ENCODE peak calls at places on chromosomes 16 and 17, in eight cellular contexts. K is PC-9; Q is central memory CD4-positive, alpha-beta T cell; C is NCI-H1092; F is CD4-positive, alpha-beta T cell; L is A549; D is ascending aorta; V is activated naive CD8-positive, alpha-beta T cell treated with anti-CD3 and anti-CD28 coated beads for 36 hours. O is an unnamed sample.

GRCh38 chr17:42928714-42929496 is 28.3 kb downstream of the G6PC1 start:
- DNase-seq in K (peak; percentile 57), Q (no peak), C (peak; percentile 36), F (no peak), L (peak; percentile 93), D (peak; percentile 80), V (peak; percentile 41), O (peak; percentile 18)

GRCh38 chr17:46813920-46814319 is 4.6 kb downstream of the WNT3 start:
- DNase-seq in K (no peak), Q (no peak), C (no peak), F (no peak), L (no peak), D (no peak), V (no peak), O (no peak)

GRCh38 chr17:76124582-76125390 is 16.3 kb downstream of the FOXJ1 start:
- DNase-seq in K (no peak), Q (no peak), C (no peak), F (no peak), L (peak; percentile 66), D (no peak), V (no peak), O (no peak)

GRCh38 chr17:56929362-56929969 is 15.6 kb upstream of the TRIM25 start:
- DNase-seq in K (no peak), Q (no peak), C (no peak), F (no peak), L (peak; percentile 47), D (no peak), V (no peak), O (no peak)

GRCh38 chr17:55585629-55586028 is 74.4 kb upstream of the SMIM36 start:
- DNase-seq in K (no peak), Q (no peak), C (no peak), F (no peak), L (no peak), D (no peak), V (no peak), O (no peak)

GRCh38 chr16:14146445-14146844 is 75.3 kb downstream of the MRTFB start:
- DNase-seq in K (no peak), Q (no peak), C (no peak), F (no peak), L (no peak), D (no peak), V (no peak), O (no peak)

GRCh38 chr17:76273435-76273921 is 8.3 kb downstream of the UBALD2 start:
- DNase-seq in K (no peak), Q (no peak), C (no peak), F (no peak), L (no peak), D (no peak), V (no peak), O (no peak)

GRCh38 chr16:83935005-83935857 is 17.8 kb upstream of the OSGIN1 start:
- DNase-seq in K (no peak), Q (no peak), C (no peak), F (no peak), L (no peak), D (no peak), V (no peak), O (peak; percentile 14)

GRCh38 chr16:55421225-55421624 is 57.8 kb upstream of the MMP2 start:
- DNase-seq in K (no peak), Q (no peak), C (no peak), F (no peak), L (no peak), D (no peak), V (no peak), O (no peak)

GRCh38 chr16:70588565-70588964 is 57.8 kb upstream of the IL34 start:
- DNase-seq in K (no peak), Q (no peak), C (no peak), F (no peak), L (no peak), D (no peak), V (no peak), O (no peak)

GRCh38 chr17:59046192-59046591 is 60.5 kb downstream of the TRIM37 start:
- DNase-seq in K (no peak), Q (no peak), C (no peak), F (no peak), L (no peak), D (no peak), V (no peak), O (no peak)

GRCh38 chr17:19248149-19248922 is 11.2 kb downstream of the EPN2 start:
- DNase-seq in K (peak; percentile 47), Q (no peak), C (no peak), F (no peak), L (no peak), D (no peak), V (no peak), O (peak; percentile 2)

GRCh38 chr16:84878770-84879169 is 59.0 kb downstream of the CRISPLD2 start:
- DNase-seq in K (no peak), Q (no peak), C (no peak), F (no peak), L (no peak), D (no peak), V (no peak), O (no peak)

GRCh38 chr16:29821663-29822115 is 1.4 kb downstream of the MVP start:
- DNase-seq in K (peak; percentile 70), Q (no peak), C (no peak), F (no peak), L (peak; percentile 64), D (no peak), V (no peak), O (no peak)

GRCh38 chr16:24077989-24078388 is 178.1 kb upstream of the CACNG3 start:
- DNase-seq in K (no peak), Q (no peak), C (no peak), F (no peak), L (no peak), D (no peak), V (no peak), O (no peak)

GRCh38 chr17:82548681-82549303 is 29.3 kb downstream of the FOXK2 start:
- DNase-seq in K (no peak), Q (no peak), C (no peak), F (no peak), L (no peak), D (no peak), V (peak; percentile 9), O (peak; percentile 50)

GRCh38 chr16:85413713-85414663 is 199.1 kb upstream of the GSE1 start:
- DNase-seq in K (no peak), Q (no peak), C (no peak), F (no peak), L (no peak), D (no peak), V (peak; percentile 36), O (no peak)

GRCh38 chr16:31077024-31077423 is 2.8 kb downstream of the ZNF646 start:
- DNase-seq in K (no peak), Q (no peak), C (no peak), F (no peak), L (no peak), D (peak; percentile 59), V (no peak), O (no peak)

O was measured in glutamatergic neuron.